ENCODE peak calls at places on chromosomes 1 and 21, in six cellular contexts. One of them, this sample, is unnamed.

GRCh38 chr1:19209439-19209989 is 552 bp downstream of the UBR4 start:
- DNase-seq in CD8-positive, alpha-beta T cell: peak
- DNase-seq in H9: no peak
- DNase-seq in thyroid gland: peak
- DNase-seq in esophagus muscularis mucosa: no peak
- DNase-seq in PC-9: no peak
- DNase-seq in this sample: no peak

GRCh38 chr1:64917328-64917861 is 49.0 kb downstream of the JAK1 start:
- DNase-seq in CD8-positive, alpha-beta T cell: no peak
- DNase-seq in H9: no peak
- DNase-seq in thyroid gland: peak
- DNase-seq in esophagus muscularis mucosa: peak
- DNase-seq in PC-9: peak
- DNase-seq in this sample: peak

GRCh38 chr1:11924334-11925195 is 1.7 kb downstream of the KIAA2013 start:
- DNase-seq in CD8-positive, alpha-beta T cell: no peak
- DNase-seq in H9: no peak
- DNase-seq in thyroid gland: no peak
- DNase-seq in esophagus muscularis mucosa: no peak
- DNase-seq in PC-9: no peak
- DNase-seq in this sample: no peak

GRCh38 chr1:219805191-219805590 is 123.2 kb downstream of the SLC30A10 start:
- DNase-seq in CD8-positive, alpha-beta T cell: no peak
- DNase-seq in H9: no peak
- DNase-seq in thyroid gland: no peak
- DNase-seq in esophagus muscularis mucosa: peak
- DNase-seq in PC-9: no peak
- DNase-seq in this sample: no peak

GRCh38 chr1:46180082-46180616 is 3.9 kb upstream of the P3R3URF start:
- DNase-seq in CD8-positive, alpha-beta T cell: no peak
- DNase-seq in H9: peak
- DNase-seq in thyroid gland: peak
- DNase-seq in esophagus muscularis mucosa: no peak
- DNase-seq in PC-9: peak
- DNase-seq in this sample: peak

GRCh38 chr1:201353186-201353940 is 24.1 kb downstream of the TNNT2 start:
- DNase-seq in CD8-positive, alpha-beta T cell: no peak
- DNase-seq in H9: no peak
- DNase-seq in thyroid gland: no peak
- DNase-seq in esophagus muscularis mucosa: no peak
- DNase-seq in PC-9: peak
- DNase-seq in this sample: no peak

GRCh38 chr1:73674945-73675561 is 522.9 kb downstream of the LRRIQ3 start:
- DNase-seq in CD8-positive, alpha-beta T cell: no peak
- DNase-seq in H9: no peak
- DNase-seq in thyroid gland: no peak
- DNase-seq in esophagus muscularis mucosa: no peak
- DNase-seq in PC-9: no peak
- DNase-seq in this sample: peak

GRCh38 chr1:65175171-65176070 is 27.4 kb downstream of the AK4 start:
- DNase-seq in CD8-positive, alpha-beta T cell: no peak
- DNase-seq in H9: no peak
- DNase-seq in thyroid gland: no peak
- DNase-seq in esophagus muscularis mucosa: no peak
- DNase-seq in PC-9: peak
- DNase-seq in this sample: no peak

GRCh38 chr1:88731475-88731874 is 47.4 kb downstream of the PKN2 start:
- DNase-seq in CD8-positive, alpha-beta T cell: no peak
- DNase-seq in H9: no peak
- DNase-seq in thyroid gland: peak
- DNase-seq in esophagus muscularis mucosa: no peak
- DNase-seq in PC-9: no peak
- DNase-seq in this sample: peak

GRCh38 chr1:3776231-3777030 is 3.9 kb downstream of the SMIM1 start:
- DNase-seq in CD8-positive, alpha-beta T cell: no peak
- DNase-seq in H9: no peak
- DNase-seq in thyroid gland: peak
- DNase-seq in esophagus muscularis mucosa: no peak
- DNase-seq in PC-9: no peak
- DNase-seq in this sample: no peak

GRCh38 chr1:7289694-7290093 is 481.4 kb upstream of the VAMP3 start:
- DNase-seq in CD8-positive, alpha-beta T cell: no peak
- DNase-seq in H9: no peak
- DNase-seq in thyroid gland: no peak
- DNase-seq in esophagus muscularis mucosa: peak
- DNase-seq in PC-9: no peak
- DNase-seq in this sample: no peak

GRCh38 chr21:36428789-36429671 is 43.8 kb downstream of the CHAF1B start:
- DNase-seq in CD8-positive, alpha-beta T cell: no peak
- DNase-seq in H9: no peak
- DNase-seq in thyroid gland: peak
- DNase-seq in esophagus muscularis mucosa: no peak
- DNase-seq in PC-9: no peak
- DNase-seq in this sample: no peak

GRCh38 chr1:17235135-17235880 is 13.6 kb upstream of the PADI3 start:
- DNase-seq in CD8-positive, alpha-beta T cell: no peak
- DNase-seq in H9: no peak
- DNase-seq in thyroid gland: no peak
- DNase-seq in esophagus muscularis mucosa: no peak
- DNase-seq in PC-9: no peak
- DNase-seq in this sample: no peak

GRCh38 chr1:153699116-153699515 is 20.6 kb downstream of the NPR1 start:
- DNase-seq in CD8-positive, alpha-beta T cell: no peak
- DNase-seq in H9: no peak
- DNase-seq in thyroid gland: no peak
- DNase-seq in esophagus muscularis mucosa: no peak
- DNase-seq in PC-9: no peak
- DNase-seq in this sample: no peak

GRCh38 chr21:33434770-33435360 is 31.7 kb downstream of the IFNGR2 start:
- DNase-seq in CD8-positive, alpha-beta T cell: no peak
- DNase-seq in H9: no peak
- DNase-seq in thyroid gland: no peak
- DNase-seq in esophagus muscularis mucosa: no peak
- DNase-seq in PC-9: peak
- DNase-seq in this sample: no peak

GRCh38 chr1:170010443-170010842 is 64.1 kb downstream of the KIFAP3 start:
- DNase-seq in CD8-positive, alpha-beta T cell: peak
- DNase-seq in H9: no peak
- DNase-seq in thyroid gland: no peak
- DNase-seq in esophagus muscularis mucosa: no peak
- DNase-seq in PC-9: no peak
- DNase-seq in this sample: no peak

GRCh38 chr1:15320267-15320666 is 73.2 kb downstream of the FHAD1 start:
- DNase-seq in CD8-positive, alpha-beta T cell: no peak
- DNase-seq in H9: no peak
- DNase-seq in thyroid gland: no peak
- DNase-seq in esophagus muscularis mucosa: no peak
- DNase-seq in PC-9: no peak
- DNase-seq in this sample: no peak

GRCh38 chr1:56303805-56304204 is 275.6 kb downstream of the PLPP3 start:
- DNase-seq in CD8-positive, alpha-beta T cell: no peak
- DNase-seq in H9: no peak
- DNase-seq in thyroid gland: no peak
- DNase-seq in esophagus muscularis mucosa: peak
- DNase-seq in PC-9: no peak
- DNase-seq in this sample: no peak

DNA sequence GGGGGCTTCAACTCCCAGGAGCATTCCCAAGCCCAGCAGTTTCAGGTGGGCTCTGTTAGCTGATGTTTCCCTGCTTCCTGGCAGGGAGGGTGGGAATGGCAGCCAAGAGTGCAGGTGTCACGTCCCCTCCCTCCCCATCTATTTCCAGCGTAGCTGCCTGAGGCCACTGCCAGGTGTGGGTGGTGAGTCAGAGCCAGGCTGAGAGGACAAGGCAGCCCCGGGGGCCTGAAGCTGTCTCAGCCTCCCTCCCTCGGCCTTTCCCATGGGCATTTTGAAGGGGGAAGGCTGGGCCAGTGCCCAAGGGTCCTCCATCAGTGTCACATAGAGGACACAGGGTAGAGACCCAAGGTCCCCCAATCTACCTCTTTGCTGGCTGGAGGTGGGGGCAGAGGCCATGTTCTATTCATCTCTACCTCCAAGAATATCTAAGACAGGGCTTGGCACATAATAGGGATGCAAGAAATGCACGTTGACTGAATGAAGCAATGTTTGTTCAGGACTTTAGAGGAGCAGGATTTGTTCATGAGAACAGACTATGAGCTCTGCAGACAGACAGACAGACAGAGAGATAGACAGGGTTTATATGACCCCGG is 34.4 kb upstream of the ID3 start:
- DNase-seq in CD8-positive, alpha-beta T cell: no peak
- DNase-seq in H9: peak
- DNase-seq in thyroid gland: peak
- DNase-seq in esophagus muscularis mucosa: no peak
- DNase-seq in PC-9: peak
- DNase-seq in this sample: no peak
- H3K27ac ChIP-seq in CD8-positive, alpha-beta T cell: no peak
- H3K27ac ChIP-seq in H9: no peak
- H3K27ac ChIP-seq in thyroid gland: no peak
- H3K27ac ChIP-seq in esophagus muscularis mucosa: no peak
- H3K27ac ChIP-seq in PC-9: peak
- H3K27ac ChIP-seq in this sample: no peak

GRCh38 chr1:155759966-155760630 is 71.2 kb downstream of the DAP3 start:
- DNase-seq in CD8-positive, alpha-beta T cell: no peak
- DNase-seq in H9: no peak
- DNase-seq in thyroid gland: no peak
- DNase-seq in esophagus muscularis mucosa: no peak
- DNase-seq in PC-9: peak
- DNase-seq in this sample: no peak
- H3K27ac ChIP-seq in CD8-positive, alpha-beta T cell: no peak
- H3K27ac ChIP-seq in H9: no peak
- H3K27ac ChIP-seq in thyroid gland: no peak
- H3K27ac ChIP-seq in esophagus muscularis mucosa: no peak
- H3K27ac ChIP-seq in PC-9: peak
- H3K27ac ChIP-seq in this sample: no peak

GRCh38 chr1:164622057-164622840 is 63.3 kb downstream of the PBX1 start:
- DNase-seq in CD8-positive, alpha-beta T cell: no peak
- DNase-seq in H9: no peak
- DNase-seq in thyroid gland: no peak
- DNase-seq in esophagus muscularis mucosa: no peak
- DNase-seq in PC-9: no peak
- DNase-seq in this sample: no peak
- H3K27ac ChIP-seq in CD8-positive, alpha-beta T cell: no peak
- H3K27ac ChIP-seq in H9: no peak
- H3K27ac ChIP-seq in thyroid gland: no peak
- H3K27ac ChIP-seq in esophagus muscularis mucosa: peak
- H3K27ac ChIP-seq in PC-9: no peak
- H3K27ac ChIP-seq in this sample: no peak

GRCh38 chr1:94730450-94730849 is 89.7 kb upstream of the SLC44A3 start:
- DNase-seq in CD8-positive, alpha-beta T cell: no peak
- DNase-seq in H9: no peak
- DNase-seq in thyroid gland: no peak
- DNase-seq in esophagus muscularis mucosa: peak
- DNase-seq in PC-9: no peak
- DNase-seq in this sample: no peak

GRCh38 chr1:94729287-94729686 is 90.9 kb upstream of the SLC44A3 start:
- DNase-seq in CD8-positive, alpha-beta T cell: no peak
- DNase-seq in H9: no peak
- DNase-seq in thyroid gland: no peak
- DNase-seq in esophagus muscularis mucosa: peak
- DNase-seq in PC-9: no peak
- DNase-seq in this sample: no peak

GRCh38 chr1:94725566-94725965 is 94.6 kb upstream of the SLC44A3 start:
- DNase-seq in CD8-positive, alpha-beta T cell: no peak
- DNase-seq in H9: no peak
- DNase-seq in thyroid gland: no peak
- DNase-seq in esophagus muscularis mucosa: peak
- DNase-seq in PC-9: no peak
- DNase-seq in this sample: no peak

GRCh38 chr1:94726981-94727685 is 93.0 kb upstream of the SLC44A3 start:
- DNase-seq in CD8-positive, alpha-beta T cell: no peak
- DNase-seq in H9: no peak
- DNase-seq in thyroid gland: no peak
- DNase-seq in esophagus muscularis mucosa: peak
- DNase-seq in PC-9: no peak
- DNase-seq in this sample: no peak

GRCh38 chr1:94727846-94728715 is 92.1 kb upstream of the SLC44A3 start:
- DNase-seq in CD8-positive, alpha-beta T cell: no peak
- DNase-seq in H9: no peak
- DNase-seq in thyroid gland: no peak
- DNase-seq in esophagus muscularis mucosa: peak
- DNase-seq in PC-9: peak
- DNase-seq in this sample: no peak
- H3K27ac ChIP-seq in CD8-positive, alpha-beta T cell: no peak
- H3K27ac ChIP-seq in H9: no peak
- H3K27ac ChIP-seq in thyroid gland: no peak
- H3K27ac ChIP-seq in esophagus muscularis mucosa: no peak
- H3K27ac ChIP-seq in PC-9: peak
- H3K27ac ChIP-seq in this sample: no peak

DNA sequence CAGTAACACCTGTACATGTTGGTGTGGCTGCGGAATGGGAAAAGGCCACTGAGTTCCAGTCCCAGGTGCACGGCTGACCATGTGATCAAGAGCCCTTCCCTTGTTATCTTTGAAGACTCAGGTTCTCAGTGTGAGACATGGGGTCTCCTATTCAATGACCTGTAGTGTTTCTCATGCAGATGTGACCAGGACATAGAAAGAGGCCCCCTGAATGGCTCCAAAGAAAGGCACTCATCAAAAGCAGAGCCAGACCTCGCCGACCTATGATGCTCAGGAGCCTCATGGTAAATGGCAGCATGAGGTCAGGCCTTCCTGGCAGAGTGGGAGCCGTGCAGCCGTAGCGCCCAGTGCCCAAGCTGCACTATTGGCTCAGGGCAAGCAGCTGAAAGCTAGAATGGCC is 42.3 kb upstream of the HAO2 start:
- DNase-seq in CD8-positive, alpha-beta T cell: no peak
- DNase-seq in H9: peak
- DNase-seq in thyroid gland: no peak
- DNase-seq in esophagus muscularis mucosa: no peak
- DNase-seq in PC-9: no peak
- DNase-seq in this sample: no peak
- H3K27ac ChIP-seq in CD8-positive, alpha-beta T cell: no peak
- H3K27ac ChIP-seq in H9: no peak
- H3K27ac ChIP-seq in thyroid gland: no peak
- H3K27ac ChIP-seq in esophagus muscularis mucosa: no peak
- H3K27ac ChIP-seq in PC-9: no peak
- H3K27ac ChIP-seq in this sample: no peak

GRCh38 chr1:21100496-21100895 is 76.2 kb downstream of the EIF4G3 start:
- DNase-seq in CD8-positive, alpha-beta T cell: no peak
- DNase-seq in H9: no peak
- DNase-seq in thyroid gland: no peak
- DNase-seq in esophagus muscularis mucosa: no peak
- DNase-seq in PC-9: no peak
- DNase-seq in this sample: no peak
- H3K27ac ChIP-seq in CD8-positive, alpha-beta T cell: no peak
- H3K27ac ChIP-seq in H9: no peak
- H3K27ac ChIP-seq in thyroid gland: no peak
- H3K27ac ChIP-seq in esophagus muscularis mucosa: no peak
- H3K27ac ChIP-seq in PC-9: no peak
- H3K27ac ChIP-seq in this sample: no peak

GRCh38 chr1:67429011-67429527 is 1.1 kb downstream of the SERBP1 start:
- DNase-seq in CD8-positive, alpha-beta T cell: peak
- DNase-seq in H9: no peak
- DNase-seq in thyroid gland: peak
- DNase-seq in esophagus muscularis mucosa: no peak
- DNase-seq in PC-9: no peak
- DNase-seq in this sample: no peak
- H3K27ac ChIP-seq in CD8-positive, alpha-beta T cell: peak
- H3K27ac ChIP-seq in H9: no peak
- H3K27ac ChIP-seq in thyroid gland: no peak
- H3K27ac ChIP-seq in esophagus muscularis mucosa: peak
- H3K27ac ChIP-seq in PC-9: peak
- H3K27ac ChIP-seq in this sample: peak

This sample was measured in Panc1.